ENCODE peak calls at places on chromosomes 7 and 10, in ten cellular contexts. I is WERI-Rb-1, F is A549, H is stomach, U is body of pancreas, A is kidney, Y is pancreas, Z is heart right ventricle, S is substantia nigra, E is lung. J is an unnamed sample.

GRCh38 chr10:78894841-78895195 is 173.9 kb upstream of the ZMIZ1 start:
- DNase-seq in F (no peak), S (no peak), H (no peak), E (peak), Y (no peak), Z (no peak), I (no peak), A (no peak), U (no peak), J (no peak)

GRCh38 chr10:44862917-44863316 is 48.2 kb upstream of the TMEM72 start:
- DNase-seq in Y (no peak), H (no peak), Z (no peak), F (no peak), S (no peak), I (no peak), A (no peak), E (no peak), U (no peak), J (no peak)

GRCh38 chr10:97049670-97050069 is 136.1 kb downstream of the SLIT1 start:
- DNase-seq in I (no peak), F (no peak), U (no peak), E (no peak), H (no peak), Y (no peak), S (no peak), A (peak), Z (no peak), J (no peak)

GRCh38 chr7:39027491-39027890 is 49.8 kb downstream of the POU6F2 start:
- DNase-seq in F (no peak), Y (no peak), S (no peak), I (no peak), Z (no peak), U (no peak), E (no peak), H (no peak), A (no peak), J (no peak)

GRCh38 chr10:8674230-8674629 is 619.7 kb downstream of the GATA3 start:
- DNase-seq in E (no peak), I (no peak), Z (no peak), F (no peak), Y (no peak), H (no peak), S (no peak), U (no peak), A (no peak), J (no peak)

GRCh38 chr10:102824695-102825094 is 12.5 kb downstream of the CYP17A1 start:
- DNase-seq in Z (no peak), I (no peak), F (no peak), S (no peak), Y (no peak), U (no peak), E (no peak), A (no peak), H (no peak), J (no peak)

GRCh38 chr10:63738410-63738809 is 217.2 kb downstream of the REEP3 start:
- DNase-seq in H (no peak), F (peak), U (no peak), S (no peak), I (no peak), A (no peak), Y (no peak), Z (no peak), E (no peak), J (no peak)

GRCh38 chr7:118735436-118735835 is 510.9 kb downstream of the ANKRD7 start:
- DNase-seq in I (no peak), F (no peak), E (no peak), Z (no peak), A (no peak), H (no peak), S (no peak), U (no peak), Y (no peak), J (no peak)

GRCh38 chr7:151818674-151819519 is 58.0 kb downstream of the PRKAG2 start:
- DNase-seq in A (peak), H (peak), Y (peak), S (no peak), F (no peak), Z (no peak), I (no peak), U (peak), E (no peak), J (no peak)

GRCh38 chr10:3464760-3465405 is 292.3 kb upstream of the PITRM1 start:
- DNase-seq in H (no peak), F (no peak), U (no peak), I (no peak), S (no peak), Y (no peak), E (no peak), Z (no peak), A (no peak), J (no peak)

GRCh38 chr10:112230325-112230988 is 46.9 kb upstream of the GPAM start:
- DNase-seq in F (no peak), H (no peak), I (no peak), S (no peak), E (no peak), Z (no peak), Y (no peak), A (no peak), U (no peak), J (no peak)

GRCh38 chr10:121994429-121994881 is 5.5 kb downstream of the TACC2 start:
- DNase-seq in F (no peak), U (peak), A (no peak), E (no peak), S (no peak), I (peak), H (peak), Z (peak), Y (peak), J (no peak)

GRCh38 chr10:74705361-74705980 is 120.9 kb upstream of the KAT6B start:
- DNase-seq in U (no peak), I (no peak), Y (no peak), S (no peak), H (no peak), A (no peak), Z (no peak), F (no peak), E (no peak), J (no peak)

GRCh38 chr10:14003517-14003916 is 327.2 kb downstream of the FRMD4A start:
- DNase-seq in F (no peak), I (no peak), H (no peak), Y (no peak), S (no peak), A (no peak), Z (no peak), U (no peak), E (no peak), J (no peak)

GRCh38 chr7:144050093-144050492 is 1.3 kb downstream of the OR2A5 start:
- DNase-seq in U (no peak), H (no peak), S (no peak), Y (no peak), A (no peak), E (no peak), I (peak), Z (no peak), F (no peak), J (no peak)

GRCh38 chr7:138407792-138408191 is 52.3 kb upstream of the TRIM24 start:
- DNase-seq in Y (no peak), I (no peak), A (no peak), S (no peak), H (no peak), F (no peak), U (no peak), Z (no peak), E (no peak), J (no peak)

GRCh38 chr10:3783313-3783689 is 1.7 kb downstream of the KLF6 start:
- DNase-seq in S (no peak), F (peak), U (peak), A (peak), H (peak), I (peak), Y (peak), Z (peak), E (no peak), J (peak)

GRCh38 chr10:119162121-119162520 is 3.4 kb downstream of the SFXN4 start:
- DNase-seq in F (no peak), E (no peak), Y (no peak), U (no peak), H (no peak), I (no peak), Z (no peak), A (no peak), S (no peak), J (no peak)

GRCh38 chr10:67663449-67664087 is 32.4 kb downstream of the CTNNA3 start:
- DNase-seq in S (peak), Z (no peak), A (no peak), I (no peak), E (no peak), H (no peak), U (no peak), F (no peak), Y (peak), J (peak)

GRCh38 chr10:79038104-79038840 is 30.5 kb upstream of the ZMIZ1 start:
- DNase-seq in S (no peak), Z (no peak), H (no peak), F (no peak), U (no peak), Y (no peak), I (no peak), A (no peak), E (no peak), J (no peak)

GRCh38 chr7:158924956-158925355 is 68.6 kb downstream of the DYNC2I1 start:
- DNase-seq in Y (no peak), U (no peak), S (no peak), E (no peak), H (no peak), Z (no peak), F (no peak), A (no peak), I (no peak), J (no peak)

GRCh38 chr10:7896297-7896696 is 78.0 kb downstream of the TAF3 start:
- DNase-seq in U (no peak), Y (no peak), A (no peak), Z (no peak), F (no peak), E (no peak), S (no peak), H (no peak), I (no peak), J (no peak)

GRCh38 chr10:130454543-130455000 is 318.4 kb downstream of the GLRX3 start:
- DNase-seq in U (no peak), H (no peak), F (no peak), S (no peak), E (no peak), I (no peak), A (no peak), Z (no peak), Y (no peak), J (no peak)

GRCh38 chr7:107659666-107660065 is 962 bp upstream of the SLC26A4 start:
- DNase-seq in I (no peak), Z (no peak), E (no peak), S (no peak), U (no peak), H (no peak), A (no peak), Y (no peak), F (peak), J (no peak)

GRCh38 chr7:26948617-26949118 is 84.3 kb upstream of the SKAP2 start:
- DNase-seq in E (no peak), A (no peak), Z (no peak), I (no peak), U (no peak), H (no peak), S (no peak), F (no peak), Y (no peak), J (no peak)

GRCh38 chr10:1004294-1004693 is 16.1 kb downstream of the GTPBP4 start:
- DNase-seq in H (no peak), I (no peak), S (no peak), F (no peak), U (no peak), Y (no peak), A (no peak), Z (no peak), E (no peak), J (no peak)

GRCh38 chr7:106313966-106314365 is 29.2 kb upstream of the NAMPT start:
- DNase-seq in I (no peak), Z (no peak), H (no peak), S (no peak), A (no peak), Y (no peak), E (no peak), U (no peak), F (no peak), J (no peak)

GRCh38 chr10:91317541-91317940 is 92.6 kb upstream of the HECTD2 start:
- DNase-seq in U (no peak), Y (no peak), I (no peak), S (no peak), Z (no peak), H (no peak), F (no peak), E (no peak), A (no peak), J (no peak)

GRCh38 chr7:18345641-18346234 is 149.8 kb upstream of the HDAC9 start:
- DNase-seq in Y (no peak), Z (peak), H (peak), I (peak), F (peak), U (peak), E (no peak), A (no peak), S (no peak), J (no peak)

GRCh38 chr10:42691361-42692120 is 53.2 kb upstream of the ZNF33B start:
- DNase-seq in S (no peak), I (no peak), Z (no peak), U (no peak), A (no peak), H (no peak), E (no peak), Y (peak), F (no peak), J (no peak)

GRCh38 chr10:4028027-4028471 is 243.0 kb upstream of the KLF6 start:
- DNase-seq in F (no peak), E (no peak), U (no peak), Z (no peak), A (no peak), S (no peak), I (no peak), H (no peak), Y (no peak), J (no peak)

DNA sequence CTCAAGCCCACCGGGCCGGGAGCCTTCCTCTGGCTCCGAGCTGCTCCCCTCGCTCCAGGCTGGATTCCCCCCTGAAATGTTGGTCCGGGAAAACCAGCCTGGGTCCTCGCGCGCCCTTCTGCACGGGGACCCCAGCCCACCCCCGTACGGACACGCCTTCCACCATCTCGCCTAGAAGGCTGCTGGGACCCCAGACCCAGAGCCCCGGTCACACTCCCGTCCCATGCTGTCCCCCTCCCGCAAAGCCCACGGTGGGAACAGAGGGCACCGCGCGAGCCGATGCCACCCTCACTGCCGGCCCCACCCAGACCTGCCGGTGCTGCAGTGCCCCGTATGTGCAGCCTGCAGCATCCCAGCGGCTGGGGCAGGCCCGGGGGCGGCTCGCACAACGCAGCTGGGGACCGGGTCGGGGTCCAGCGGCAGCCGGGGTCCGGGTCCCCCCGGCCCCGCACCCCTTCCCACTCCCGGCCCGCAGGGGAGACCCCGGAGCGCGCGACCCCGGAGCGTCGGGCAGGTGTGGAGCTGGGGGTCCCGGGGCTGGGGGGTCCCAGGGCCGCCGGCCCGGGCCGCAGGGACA is 871 bp downstream of the SPOCK2 start:
- DNase-seq in S (no peak), I (no peak), H (no peak), U (no peak), E (no peak), A (peak), Z (no peak), Y (peak), F (no peak), J (no peak)
- H3K27ac ChIP-seq in S (peak), I (no peak), H (peak), U (no peak), E (peak), A (peak), Z (peak), Y (no peak), F (no peak), J (peak)

GRCh38 chr7:139720705-139721231 is 57.0 kb downstream of the HIPK2 start:
- DNase-seq in U (no peak), F (no peak), S (no peak), A (no peak), Y (no peak), H (peak), I (no peak), E (no peak), Z (no peak), J (no peak)
- H3K27ac ChIP-seq in U (no peak), F (peak), S (peak), A (peak), Y (no peak), H (peak), I (no peak), E (peak), Z (peak), J (peak)

DNA sequence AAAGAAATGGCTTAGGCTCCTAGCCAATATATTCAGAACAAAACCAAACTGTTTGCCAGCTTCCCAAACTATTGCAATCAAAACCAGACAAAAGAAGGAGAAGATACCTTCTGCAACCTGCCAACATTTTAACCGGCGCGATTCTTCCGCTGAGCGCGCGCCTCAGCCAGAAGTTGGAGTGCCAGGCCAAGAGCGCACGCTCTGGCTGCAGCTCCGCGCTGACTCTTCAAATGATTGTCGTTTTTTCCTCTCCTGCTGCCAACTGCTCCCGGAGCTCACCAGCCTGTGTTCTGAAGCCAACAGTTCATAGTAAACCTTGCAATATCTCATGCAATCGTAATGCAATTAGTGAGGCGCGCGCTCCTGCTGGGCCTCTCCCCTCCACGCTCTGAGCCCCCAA is 259.8 kb upstream of the MGMT start:
- DNase-seq in A (no peak), U (no peak), F (no peak), I (no peak), H (no peak), Z (no peak), E (no peak), Y (no peak), S (no peak), J (no peak)
- H3K27ac ChIP-seq in A (no peak), U (no peak), F (no peak), I (no peak), H (no peak), Z (no peak), E (no peak), Y (no peak), S (no peak), J (no peak)

GRCh38 chr7:1000594-1000935 is 17.6 kb downstream of the CYP2W1 start:
- DNase-seq in U (no peak), Z (no peak), E (no peak), F (no peak), S (no peak), Y (no peak), A (no peak), I (no peak), H (no peak), J (no peak)
- H3K27ac ChIP-seq in U (no peak), Z (no peak), E (no peak), F (no peak), S (no peak), Y (no peak), A (no peak), I (no peak), H (no peak), J (no peak)

GRCh38 chr7:70695804-70696104 is 436.2 kb upstream of the GALNT17 start:
- DNase-seq in H (no peak), S (no peak), A (no peak), U (no peak), Z (no peak), Y (no peak), F (no peak), I (no peak), E (no peak), J (no peak)

GRCh38 chr7:70693690-70694356 is 438.1 kb upstream of the GALNT17 start:
- DNase-seq in U (peak), Z (peak), S (no peak), I (peak), F (peak), A (peak), E (peak), Y (peak), H (peak), J (peak)

GRCh38 chr7:70693300-70693689 is 438.6 kb upstream of the GALNT17 start:
- DNase-seq in F (peak), A (peak), H (no peak), S (no peak), I (no peak), Z (peak), Y (no peak), U (no peak), E (peak), J (no peak)

GRCh38 chr7:70694909-70695803 is 436.8 kb upstream of the GALNT17 start:
- DNase-seq in U (no peak), F (no peak), E (no peak), H (no peak), S (no peak), A (peak), I (peak), Y (peak), Z (peak), J (no peak)

GRCh38 chr7:70694357-70694908 is 437.5 kb upstream of the GALNT17 start:
- DNase-seq in I (peak), H (peak), U (peak), S (no peak), Z (peak), Y (peak), F (peak), E (peak), A (peak), J (no peak)
- H3K27ac ChIP-seq in I (peak), H (peak), U (peak), S (peak), Z (peak), Y (peak), F (peak), E (peak), A (peak), J (no peak)

GRCh38 chr10:29109700-29110099 is 179.2 kb upstream of the LYZL1 start:
- DNase-seq in Y (no peak), I (no peak), Z (no peak), S (no peak), A (no peak), F (no peak), U (no peak), E (no peak), H (no peak), J (no peak)

GRCh38 chr10:29107866-29108498 is 180.9 kb upstream of the LYZL1 start:
- DNase-seq in F (no peak), Y (no peak), Z (no peak), S (no peak), U (no peak), A (no peak), I (no peak), E (no peak), H (no peak), J (no peak)

GRCh38 chr10:29113251-29113945 is 175.5 kb upstream of the LYZL1 start:
- DNase-seq in Y (no peak), S (no peak), I (no peak), U (no peak), H (no peak), Z (no peak), A (no peak), F (no peak), E (no peak), J (no peak)

GRCh38 chr10:29106287-29106686 is 182.6 kb upstream of the LYZL1 start:
- DNase-seq in U (no peak), H (no peak), F (no peak), S (no peak), Z (no peak), A (no peak), I (no peak), E (no peak), Y (no peak), J (no peak)

DNA sequence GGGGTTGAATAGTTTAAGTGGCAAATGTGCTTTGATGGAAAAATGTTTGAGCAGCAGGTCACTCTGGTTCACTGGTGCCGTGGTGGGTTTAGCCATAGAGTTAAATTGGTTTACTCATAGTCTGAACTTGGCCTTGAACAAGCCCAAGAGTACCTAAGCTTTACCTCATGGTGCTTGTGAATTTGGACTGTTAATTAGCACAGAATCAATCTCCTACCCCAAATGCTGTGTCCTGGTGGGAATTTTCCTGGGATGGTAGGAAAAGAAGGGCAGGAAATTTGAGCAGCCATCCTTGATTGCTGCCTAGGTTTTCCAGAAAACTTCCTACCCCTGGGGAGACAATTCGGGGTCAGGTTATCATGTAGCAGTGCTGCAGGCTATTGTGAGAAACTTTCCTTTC is 178.7 kb upstream of the LYZL1 start:
- DNase-seq in Y (no peak), Z (no peak), I (no peak), F (no peak), A (no peak), E (no peak), U (no peak), H (no peak), S (no peak), J (no peak)
- H3K27ac ChIP-seq in Y (no peak), Z (no peak), I (no peak), F (no peak), A (no peak), E (no peak), U (no peak), H (no peak), S (no peak), J (no peak)

GRCh38 chr10:110040767-110041478 is 33.1 kb downstream of the ADD3 start:
- DNase-seq in S (no peak), A (no peak), I (no peak), F (peak), H (no peak), E (no peak), Y (no peak), U (no peak), Z (no peak), J (no peak)
- H3K27ac ChIP-seq in S (no peak), A (no peak), I (no peak), F (no peak), H (no peak), E (peak), Y (peak), U (peak), Z (peak), J (no peak)

DNA sequence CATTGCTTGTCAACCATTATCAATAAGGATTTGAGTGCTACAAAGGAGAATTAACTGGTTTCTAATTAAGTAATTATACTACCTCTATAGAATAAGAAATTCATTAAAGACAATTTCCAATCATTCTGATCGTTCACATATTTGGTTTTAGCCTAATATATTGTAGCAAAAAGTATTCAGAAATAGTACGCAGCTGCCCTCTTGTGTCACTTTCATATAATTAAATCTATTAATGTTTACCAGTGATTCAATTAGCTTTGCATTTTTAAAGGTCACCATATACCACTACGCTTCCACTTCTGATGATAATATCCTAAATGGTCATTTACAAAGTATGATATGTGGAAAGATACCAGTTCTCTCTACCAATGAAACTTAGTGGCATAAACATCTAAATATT is 128.3 kb downstream of the NEBL start:
- DNase-seq in Y (no peak), Z (no peak), U (no peak), I (no peak), H (no peak), A (no peak), E (no peak), F (no peak), S (no peak), J (no peak)
- H3K27ac ChIP-seq in Y (no peak), Z (no peak), U (no peak), I (no peak), H (no peak), A (no peak), E (no peak), F (no peak), S (no peak), J (no peak)